ENCODE peak calls at places on chromosome 9, in five cellular contexts. O is ACHN, B is fibroblast of lung, D is AG08396, N is GM19239. E is an unnamed sample.

GRCh38 chr9:7315746-7316457 is 483.7 kb downstream of the DMAC1 start:
- DNase-seq in B (peak; percentile 14), N (no peak), D (no peak), O (no peak), E (no peak)

GRCh38 chr9:79357185-79357584 is 214.6 kb upstream of the TLE4 start:
- DNase-seq in N (no peak), B (no peak), O (no peak), D (no peak), E (no peak)

GRCh38 chr9:108884701-108885100 is 22.6 kb downstream of the ACTL7A start:
- DNase-seq in B (no peak), O (no peak), D (no peak), N (no peak), E (no peak)

GRCh38 chr9:76537150-76537646 is 78.2 kb downstream of the GCNT1 start:
- DNase-seq in N (no peak), D (no peak), B (peak; percentile 33), O (no peak), E (no peak)

GRCh38 chr9:26856413-26857032 is 36.1 kb downstream of the CAAP1 start:
- DNase-seq in D (peak; percentile 12), O (peak; percentile 62), B (peak; percentile 35), N (peak; percentile 18), E (peak; percentile 21)

GRCh38 chr9:97900738-97901565 is 21.3 kb downstream of the TRMO start:
- DNase-seq in B (peak; percentile 44), N (no peak), O (peak; percentile 50), D (peak; percentile 47), E (peak; percentile 74)

GRCh38 chr9:135476981-135477380 is 2.6 kb upstream of the PPP1R26 start:
- DNase-seq in N (no peak), O (peak; percentile 33), D (no peak), B (peak; percentile 44), E (no peak)

GRCh38 chr9:98607152-98607551 is 101.6 kb downstream of the GABBR2 start:
- DNase-seq in O (no peak), D (no peak), B (peak; percentile 49), N (no peak), E (no peak)

GRCh38 chr9:81759680-81760215 is 70.4 kb upstream of the TLE1 start:
- DNase-seq in N (no peak), D (peak; percentile 86), O (peak; percentile 50), B (peak; percentile 97), E (peak; percentile 85)

GRCh38 chr9:22084336-22085035 is 75.4 kb upstream of the CDKN2B start:
- DNase-seq in B (peak; percentile 99), N (no peak), O (peak; percentile 67), D (peak; percentile 61), E (no peak)

GRCh38 chr9:36011379-36011778 is 25.3 kb upstream of the RECK start:
- DNase-seq in N (no peak), O (no peak), D (no peak), B (peak; percentile 62), E (no peak)

GRCh38 chr9:135447126-135447525 is 32.5 kb upstream of the PPP1R26 start:
- DNase-seq in D (no peak), B (no peak), O (no peak), N (no peak), E (no peak)

GRCh38 chr9:99823392-99824377 is 2.0 kb downstream of the NR4A3 start:
- DNase-seq in N (peak; percentile 16), O (peak; percentile 37), D (peak; percentile 68), B (peak; percentile 38), E (peak; percentile 34)

GRCh38 chr9:14400658-14400995 is 86.7 kb upstream of the NFIB start:
- DNase-seq in B (peak; percentile 86), N (no peak), O (peak; percentile 51), D (peak; percentile 55), E (peak; percentile 41)

E was measured in A549.